ENCODE peak calls at places on chromosomes 16 and 17, in six cellular contexts. X, V, Q, Z, I and T are unnamed samples.

GRCh38 chr17:54177606-54178308 is 355.0 kb downstream of the KIF2B start:
- DNase-seq in Z (no peak), X (no peak), V (no peak), Q (no peak), I (no peak), T (no peak)

GRCh38 chr17:69547947-69548346 is 133.4 kb downstream of the MAP2K6 start:
- DNase-seq in Q (no peak), X (no peak), I (no peak), V (no peak), Z (no peak), T (no peak)

GRCh38 chr17:6913608-6914443 is 82.0 kb upstream of the ALOX12 start:
- DNase-seq in I (peak), V (peak), Q (peak), X (peak), Z (peak), T (no peak)

GRCh38 chr16:86356804-86357203 is 153.5 kb upstream of the FOXF1 start:
- DNase-seq in Q (no peak), I (no peak), X (no peak), Z (no peak), V (no peak), T (no peak)

GRCh38 chr16:89122322-89122831 is 28.7 kb downstream of the ACSF3 start:
- DNase-seq in X (peak), V (peak), Z (no peak), Q (no peak), I (no peak), T (no peak)

GRCh38 chr17:32142857-32143524 is 689 bp downstream of the RHOT1 start:
- DNase-seq in Z (no peak), V (peak), X (no peak), I (peak), Q (peak), T (no peak)

GRCh38 chr17:50297407-50297865 is 23.2 kb downstream of the TMEM92 start:
- DNase-seq in Z (peak), I (peak), X (peak), V (peak), Q (peak), T (peak)

GRCh38 chr17:47315451-47316266 is 8.1 kb upstream of the EFCAB13 start:
- DNase-seq in I (peak), Z (no peak), V (peak), X (no peak), Q (no peak), T (peak)

GRCh38 chr16:89138843-89139520 is 32.6 kb upstream of the CDH15 start:
- DNase-seq in V (no peak), Z (no peak), Q (no peak), X (no peak), I (no peak), T (no peak)

GRCh38 chr17:65265276-65265675 is 128.1 kb downstream of the RGS9 start:
- DNase-seq in Q (no peak), V (peak), Z (no peak), I (no peak), X (no peak), T (no peak)

GRCh38 chr16:77945126-77945525 is 77.2 kb upstream of the CLEC3A start:
- DNase-seq in I (no peak), Z (no peak), X (no peak), Q (no peak), V (no peak), T (no peak)

GRCh38 chr16:12067714-12068401 is 91.3 kb downstream of the SNX29 start:
- DNase-seq in Q (peak), I (peak), V (peak), X (peak), Z (peak), T (peak)

GRCh38 chr16:48194828-48195566 is 39.2 kb upstream of the ABCC12 start:
- DNase-seq in V (no peak), I (no peak), X (no peak), Q (no peak), Z (no peak), T (no peak)

GRCh38 chr17:60224064-60224463 is 74.3 kb downstream of the CA4 start:
- DNase-seq in V (no peak), Q (no peak), Z (no peak), I (no peak), X (no peak), T (no peak)

GRCh38 chr17:45246861-45247428 is 14.9 kb downstream of the SPATA32 start:
- DNase-seq in V (peak), Q (peak), Z (no peak), X (no peak), I (peak), T (no peak)

GRCh38 chr17:57215317-57215716 is 41.0 kb upstream of the MSI2 start:
- DNase-seq in V (no peak), I (no peak), X (no peak), Z (no peak), Q (no peak), T (no peak)

GRCh38 chr17:75454193-75454592 is 2.2 kb upstream of the TMEM94 start:
- DNase-seq in Z (no peak), X (no peak), I (no peak), V (no peak), Q (no peak), T (no peak)

GRCh38 chr16:25135239-25135878 is 23.8 kb downstream of the LCMT1 start:
- DNase-seq in Q (no peak), I (peak), Z (no peak), X (no peak), V (no peak), T (no peak)

GRCh38 chr17:18859256-18859655 is 1.3 kb downstream of the PRPSAP2 start:
- DNase-seq in Q (no peak), Z (no peak), I (peak), V (no peak), X (no peak), T (no peak)

GRCh38 chr17:75624714-75625345 is 8.4 kb upstream of the SMIM5 start:
- DNase-seq in Q (no peak), I (no peak), V (no peak), Z (no peak), X (no peak), T (no peak)